ENCODE peak calls at places on chromosomes 1 and 21, in six cellular contexts. U, Q, C, R, F and A are unnamed samples. For H3K27me3, the result is how much of the 10 kb centered on the place peaks cover.

GRCh38 chr1:205688171-205688570 is 7.9 kb upstream of the SLC45A3 start:
- DNase-seq in C (peak), U (no peak), F (no peak), Q (no peak), R (no peak), A (no peak)

GRCh38 chr1:116116040-116116439 is 4.8 kb downstream of the MAB21L3 start:
- DNase-seq in R (no peak), U (no peak), Q (no peak), F (no peak), C (no peak), A (no peak)

GRCh38 chr1:87787551-87787950 is 458.9 kb downstream of the LMO4 start:
- DNase-seq in Q (no peak), U (no peak), R (no peak), F (no peak), C (no peak), A (no peak)

GRCh38 chr1:200483491-200484143 is 73.8 kb upstream of the ZNF281 start:
- DNase-seq in Q (peak), C (no peak), R (no peak), F (no peak), U (no peak), A (no peak)

GRCh38 chr1:16138772-16139221 is 17.1 kb downstream of the EPHA2 start:
- DNase-seq in R (no peak), C (no peak), F (no peak), Q (peak), U (no peak), A (no peak)

GRCh38 chr1:159989581-159989980 is 35.5 kb upstream of the SLAMF9 start:
- DNase-seq in R (no peak), C (no peak), F (no peak), U (no peak), Q (no peak), A (no peak)

GRCh38 chr1:100323428-100324106 is 28.7 kb upstream of the CDC14A start:
- DNase-seq in Q (no peak), C (no peak), U (no peak), R (no peak), F (no peak), A (no peak)

GRCh38 chr21:37370152-37371040 is 3.8 kb downstream of the DYRK1A start:
- DNase-seq in C (no peak), U (no peak), R (no peak), F (no peak), Q (no peak), A (no peak)

GRCh38 chr1:205211839-205212241 is 338 bp upstream of the DSTYK start:
- DNase-seq in F (no peak), Q (no peak), C (no peak), U (no peak), R (no peak), A (no peak)

GRCh38 chr1:39204441-39205081 is at the start of gene MACF1:
- DNase-seq in R (peak), U (peak), F (no peak), Q (peak), C (no peak), A (peak)

GRCh38 chr1:89640440-89640839 is 7.5 kb downstream of the LRRC8C start:
- DNase-seq in U (no peak), C (no peak), R (no peak), Q (no peak), F (no peak), A (no peak)

GRCh38 chr1:48469616-48470500 is 2.1 kb downstream of the SPATA6 start:
- DNase-seq in Q (peak), C (peak), R (peak), U (peak), F (no peak), A (peak)

GRCh38 chr1:6724517-6725141 is 23.0 kb upstream of the DNAJC11 start:
- DNase-seq in U (no peak), F (no peak), Q (peak), C (peak), R (no peak), A (no peak)

GRCh38 chr1:17892851-17893250 is 137.7 kb downstream of the ACTL8 start:
- DNase-seq in U (no peak), F (no peak), R (no peak), C (peak), Q (no peak), A (no peak)

GRCh38 chr1:5576111-5577065 is 415.8 kb downstream of the NPHP4 start:
- DNase-seq in R (no peak), C (no peak), Q (no peak), U (no peak), F (no peak), A (no peak)
- H3K27me3 ChIP-seq in R (under half), C (under half), Q (under half), U (under half), F (under half), A (under half)

GRCh38 chr1:203289281-203289981 is 15.9 kb upstream of the BTG2 start:
- DNase-seq in U (no peak), Q (no peak), R (peak), C (peak), F (no peak), A (no peak)
- TF ChIP-seq CTCF in U (no peak), Q (no peak), R (no peak), C (peak), F (no peak), A (no peak)

DNA sequence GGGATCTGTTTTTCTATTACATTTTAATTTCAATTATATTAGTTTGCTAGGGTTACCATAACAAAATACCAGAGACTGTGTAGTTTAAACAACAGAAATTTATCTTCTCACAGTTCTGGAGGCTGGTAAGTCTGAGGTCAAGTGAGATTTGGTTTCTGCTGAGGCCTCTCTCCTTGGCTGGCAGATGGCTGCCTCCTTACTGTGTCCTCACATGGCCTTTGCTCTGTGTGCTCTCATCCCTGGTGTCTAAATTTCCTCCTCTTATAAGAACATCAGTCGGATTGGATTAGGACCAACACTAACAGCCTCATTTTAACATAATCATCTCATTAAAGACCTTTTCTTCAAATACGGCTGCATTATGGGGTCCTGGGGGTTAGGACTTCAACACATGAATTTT is 195.2 kb upstream of the CHODL start:
- DNase-seq in U (no peak), F (no peak), Q (no peak), R (no peak), C (no peak), A (no peak)
- H3K27ac ChIP-seq in U (no peak), F (no peak), Q (no peak), R (no peak), C (no peak), A (no peak)

DNA sequence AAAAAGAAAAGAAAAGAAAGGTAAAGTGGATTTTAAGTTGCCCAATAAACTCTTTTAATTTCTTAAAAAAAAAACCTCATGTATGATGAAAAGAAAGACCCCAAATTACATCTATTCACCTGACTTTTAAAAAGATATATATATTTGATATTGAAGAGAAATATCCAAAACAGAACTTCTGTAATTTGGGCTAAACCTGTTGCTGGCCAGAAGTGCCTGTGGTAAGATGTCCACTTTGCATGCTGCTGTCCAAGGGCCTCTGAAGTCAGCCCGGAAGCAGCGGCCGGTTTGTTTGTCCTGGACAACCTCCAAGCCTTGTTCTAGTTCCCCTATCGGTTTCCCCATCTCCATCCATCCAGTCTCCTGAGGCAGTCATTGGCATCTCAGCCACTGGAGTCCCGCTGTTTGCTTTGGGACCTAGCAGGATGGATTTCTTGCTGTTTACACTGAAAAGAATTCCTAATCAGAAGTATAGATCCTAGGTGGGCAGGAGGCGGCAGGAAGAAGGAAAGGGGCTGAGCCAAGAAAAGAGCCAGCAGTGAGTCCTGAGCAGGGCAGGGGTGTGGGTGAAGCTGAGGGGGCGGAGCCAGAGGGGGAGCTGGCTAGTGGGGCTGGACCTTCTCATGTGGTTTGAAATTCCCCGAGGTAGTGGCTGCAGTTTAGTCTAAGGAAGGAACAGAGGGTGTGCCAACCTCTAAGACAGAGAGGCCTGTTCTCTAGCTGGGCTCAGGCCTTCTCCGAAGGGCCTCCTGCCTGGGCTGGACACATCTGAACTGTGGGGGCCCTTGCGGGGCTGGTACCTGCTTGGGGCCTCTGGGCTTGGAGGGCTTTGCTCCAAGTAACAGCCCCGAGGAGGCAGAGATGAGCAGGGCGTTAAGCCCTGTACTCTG is 3.3 kb downstream of the NCMAP start:
- DNase-seq in R (peak), F (no peak), C (peak), Q (peak), U (no peak), A (peak)
- H3K27me3 ChIP-seq in R (under half), F (under half), C (under half), Q (under half), U (under half), A (under half)

GRCh38 chr1:231983266-231984193 is 356.9 kb downstream of the DISC1 start:
- DNase-seq in Q (no peak), F (no peak), R (no peak), C (no peak), U (no peak), A (no peak)
- TF ChIP-seq CTCF in Q (no peak), F (peak), R (no peak), C (no peak), U (no peak), A (no peak)

GRCh38 chr1:231027136-231027925 is 12.7 kb downstream of the FAM89A start:
- DNase-seq in F (no peak), U (no peak), R (no peak), Q (no peak), C (no peak), A (no peak)

GRCh38 chr1:231029841-231030240 is 10.2 kb downstream of the FAM89A start:
- DNase-seq in F (no peak), C (no peak), Q (no peak), U (no peak), R (no peak), A (no peak)

GRCh38 chr1:231027971-231028370 is 12.1 kb downstream of the FAM89A start:
- DNase-seq in C (no peak), Q (no peak), U (no peak), R (no peak), F (no peak), A (no peak)

GRCh38 chr1:231026576-231026975 is 13.5 kb downstream of the FAM89A start:
- DNase-seq in C (no peak), R (no peak), Q (no peak), F (no peak), U (no peak), A (no peak)

DNA sequence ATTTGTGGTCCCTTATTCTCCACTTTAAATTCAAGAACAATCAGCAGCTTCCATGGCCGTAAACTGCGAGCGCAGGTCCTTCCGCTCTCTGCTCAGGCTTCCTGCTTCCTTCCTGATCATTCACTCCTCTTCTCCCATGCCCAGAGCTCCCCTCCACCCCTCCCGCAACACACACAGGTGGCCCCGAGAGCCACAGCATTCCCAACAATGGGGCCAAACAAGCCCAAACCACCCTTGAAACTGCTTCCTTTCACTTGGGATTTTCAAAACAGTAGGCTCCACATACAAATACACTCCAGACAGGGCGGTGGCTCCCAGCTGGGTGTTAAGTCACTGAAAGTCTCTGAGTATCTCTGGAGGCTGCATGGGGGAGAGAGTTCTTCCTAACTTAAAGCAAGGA is 11.4 kb downstream of the FAM89A start:
- DNase-seq in C (no peak), U (no peak), F (no peak), Q (no peak), R (no peak), A (no peak)
- H3K27ac ChIP-seq in C (peak), U (no peak), F (no peak), Q (no peak), R (no peak), A (no peak)

DNA sequence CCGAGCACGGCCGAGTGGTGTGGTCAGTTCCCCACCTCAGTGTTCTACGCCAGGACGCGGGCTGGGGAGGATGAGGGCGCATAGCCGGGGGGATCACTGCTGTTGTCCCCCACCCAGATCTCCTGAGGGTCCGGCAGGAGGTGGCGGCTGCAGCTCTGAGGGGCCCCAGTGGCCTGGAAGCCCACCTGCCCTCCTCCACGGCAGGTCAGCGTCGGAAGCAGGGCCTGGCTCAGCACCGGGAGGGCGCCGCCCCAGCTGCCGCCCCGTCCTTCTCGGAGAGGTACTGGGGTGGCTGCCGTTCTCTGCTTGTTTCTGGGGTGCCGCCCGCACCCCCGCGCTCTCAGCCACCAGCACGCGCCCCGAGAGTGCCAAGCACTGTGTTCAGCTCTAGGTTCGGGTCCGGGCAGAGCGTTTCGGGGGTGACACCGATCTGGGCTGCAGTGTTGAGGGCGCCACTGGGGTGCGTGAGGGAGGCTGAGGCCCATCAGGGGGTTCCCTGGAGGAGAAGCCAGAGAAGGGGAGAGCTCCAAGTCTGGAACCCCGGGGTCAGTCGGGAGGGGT is 17.4 kb downstream of the SAMD11 start:
- DNase-seq in F (no peak), R (no peak), Q (no peak), C (no peak), U (no peak), A (no peak)
- H3K27me3 ChIP-seq in F (half or more), R (half or more), Q (under half), C (under half), U (under half), A (half or more)